ENCODE peak calls at places on chromosomes 4 and X, in six cellular contexts. V is mucosa of descending colon, S is SW480, P is AG09319, I is IMR-90, M is AG09309. Q is an unnamed sample.

GRCh38 chrX:41066391-41066790 is 18.9 kb upstream of the USP9X start:
- DNase-seq in S (no peak), P (no peak), M (no peak), I (no peak), V (no peak), Q (no peak)

GRCh38 chr4:10296730-10297129 is 160.5 kb downstream of the ZNF518B start:
- DNase-seq in I (no peak), V (no peak), M (no peak), P (no peak), S (no peak), Q (no peak)

GRCh38 chr4:100894339-100894870 is 376.6 kb upstream of the EMCN start:
- DNase-seq in P (no peak), M (no peak), S (no peak), V (no peak), I (no peak), Q (no peak)

GRCh38 chr4:26181616-26182015 is 139.2 kb upstream of the RBPJ start:
- DNase-seq in I (peak), V (no peak), M (no peak), S (no peak), P (no peak), Q (no peak)

GRCh38 chrX:101078716-101079115 is at the start of gene TMEM35A:
- DNase-seq in I (peak), V (no peak), M (no peak), P (no peak), S (no peak), Q (no peak)

GRCh38 chr4:45072981-45073380 is 346.6 kb upstream of the GNPDA2 start:
- DNase-seq in I (no peak), M (no peak), P (no peak), V (no peak), S (no peak), Q (no peak)

GRCh38 chr4:7206856-7207567 is 14.7 kb downstream of the SORCS2 start:
- DNase-seq in V (peak), P (peak), M (peak), S (peak), I (peak), Q (no peak)

GRCh38 chr4:77697860-77698599 is 92.4 kb downstream of the CXCL13 start:
- DNase-seq in P (no peak), M (peak), S (peak), V (no peak), I (peak), Q (no peak)

GRCh38 chr4:3845744-3846429 is 79.7 kb downstream of the ADRA2C start:
- DNase-seq in I (no peak), M (no peak), P (no peak), S (no peak), V (peak), Q (no peak)

GRCh38 chrX:8668797-8669196 is 63.1 kb downstream of the ANOS1 start:
- DNase-seq in I (no peak), V (no peak), M (no peak), S (no peak), P (no peak), Q (no peak)

GRCh38 chr4:185859106-185859505 is 47.1 kb upstream of the SORBS2 start:
- DNase-seq in I (no peak), V (no peak), S (no peak), P (no peak), M (no peak), Q (no peak)

GRCh38 chr4:48139688-48140087 is 5.6 kb upstream of the TXK start:
- DNase-seq in S (no peak), P (no peak), I (peak), V (no peak), M (no peak), Q (no peak)

GRCh38 chr4:80243274-80244018 is 23.0 kb upstream of the FGF5 start:
- DNase-seq in V (no peak), S (no peak), M (no peak), I (no peak), P (no peak), Q (no peak)

GRCh38 chr4:140755811-140756291 is 334 bp downstream of the TBC1D9 start:
- DNase-seq in I (peak), V (peak), M (no peak), S (peak), P (no peak), Q (peak)

GRCh38 chr4:163878336-163879121 is 384.0 kb downstream of the TMA16 start:
- DNase-seq in V (no peak), S (no peak), I (no peak), P (no peak), M (no peak), Q (no peak)

GRCh38 chr4:21517460-21517859 is 431.1 kb downstream of the KCNIP4 start:
- DNase-seq in S (no peak), M (no peak), V (no peak), P (no peak), I (no peak), Q (no peak)

GRCh38 chr4:110854021-110854678 is 231.3 kb upstream of the PITX2 start:
- DNase-seq in V (no peak), S (peak), I (peak), M (peak), P (peak), Q (no peak)

GRCh38 chrX:46954716-46955115 is 42.5 kb downstream of the JADE3 start:
- DNase-seq in S (no peak), P (no peak), M (no peak), V (no peak), I (no peak), Q (no peak)

GRCh38 chr4:106358899-106359298 is 9.7 kb downstream of the GIMD1 start:
- DNase-seq in P (no peak), S (peak), V (no peak), I (peak), M (peak), Q (no peak)

GRCh38 chr4:120007171-120007894 is 59.3 kb downstream of the MAD2L1 start:
- DNase-seq in P (peak), V (no peak), M (peak), S (no peak), I (peak), Q (no peak)

GRCh38 chr4:156347412-156348075 is 393.9 kb upstream of the CTSO start:
- DNase-seq in S (peak), M (no peak), I (peak), V (no peak), P (no peak), Q (no peak)

GRCh38 chrX:135463937-135464336 is 42.2 kb downstream of the SMIM10L2A start:
- DNase-seq in P (no peak), M (no peak), V (no peak), S (peak), I (peak), Q (no peak)

GRCh38 chr4:7967501-7968261 is 28.0 kb upstream of the AFAP1 start:
- DNase-seq in P (no peak), V (peak), I (peak), M (no peak), S (no peak), Q (no peak)